ENCODE peak calls at places on chromosome 3, in four cellular contexts. H is spleen, X is lower lobe of right lung, B is A549. T is an unnamed sample. For H3K4me1, the result is how much of the 10 kb centered on the place peaks cover.

GRCh38 chr3:21326704-21327103 is 424.3 kb downstream of the ZNF385D start:
- DNase-seq in H (no peak), X (no peak), B (no peak), T (no peak)

GRCh38 chr3:115359507-115359906 is 212.4 kb upstream of the ZBTB20 start:
- DNase-seq in H (no peak), X (no peak), B (no peak), T (no peak)

GRCh38 chr3:149566296-149566945 is 91.4 kb downstream of the WWTR1 start:
- DNase-seq in H (no peak), X (no peak), B (no peak), T (no peak)

GRCh38 chr3:156772588-156773206 is 53.5 kb upstream of the LEKR1 start:
- DNase-seq in H (no peak), X (no peak), B (no peak), T (no peak)

GRCh38 chr3:115779011-115779410 is 155.7 kb downstream of the GAP43 start:
- DNase-seq in H (no peak), X (no peak), B (no peak), T (no peak)

GRCh38 chr3:187465503-187465902 is 97.3 kb downstream of the RTP4 start:
- DNase-seq in H (no peak), X (no peak), B (no peak), T (no peak)

GRCh38 chr3:72999971-73000370 is 3.4 kb downstream of the PPP4R2 start:
- DNase-seq in H (no peak), X (no peak), B (no peak), T (no peak)

GRCh38 chr3:144645300-144645699 is 673.7 kb downstream of the DIPK2A start:
- DNase-seq in H (no peak), X (no peak), B (no peak), T (no peak)

GRCh38 chr3:71956716-71957115 is 171.8 kb upstream of the PROK2 start:
- DNase-seq in H (no peak), X (no peak), B (no peak), T (no peak)

GRCh38 chr3:116444099-116444700 is 1.1 kb downstream of the LSAMP start:
- DNase-seq in H (no peak), X (no peak), B (no peak), T (no peak)

GRCh38 chr3:48194446-48195071 is 6.3 kb upstream of the CDC25A start:
- DNase-seq in H (no peak), X (peak), B (peak), T (no peak)

GRCh38 chr3:74531491-74531890 is 83.0 kb downstream of the CNTN3 start:
- DNase-seq in H (no peak), X (no peak), B (no peak), T (no peak)

GRCh38 chr3:9019244-9019961 is 56.1 kb upstream of the RAD18 start:
- DNase-seq in H (no peak), X (no peak), B (no peak), T (no peak)

GRCh38 chr3:184300377-184300717 is 1.3 kb downstream of the PSMD2 start:
- DNase-seq in H (no peak), X (no peak), B (no peak), T (no peak)

GRCh38 chr3:45491344-45491743 is 103.0 kb downstream of the LARS2 start:
- DNase-seq in H (no peak), X (no peak), B (no peak), T (no peak)

GRCh38 chr3:10361375-10361774 is 40.5 kb upstream of the SEC13 start:
- DNase-seq in H (peak), X (peak), B (no peak), T (no peak)

GRCh38 chr3:127458698-127459097 is 131.8 kb downstream of the TPRA1 start:
- DNase-seq in H (peak), X (no peak), B (no peak), T (no peak)

GRCh38 chr3:180180795-180181194 is 144.1 kb upstream of the PEX5L start:
- DNase-seq in H (no peak), X (no peak), B (no peak), T (no peak)

GRCh38 chr3:58009026-58009748 is 965 bp downstream of the FLNB start:
- DNase-seq in H (peak), X (peak), B (no peak), T (peak)

GRCh38 chr3:22245122-22245521 is 494.1 kb upstream of the ZNF385D start:
- DNase-seq in H (no peak), X (no peak), B (no peak), T (no peak)

GRCh38 chr3:193474446-193474845 is 80.2 kb downstream of the ATP13A4 start:
- DNase-seq in H (no peak), X (no peak), B (no peak), T (no peak)

GRCh38 chr3:150410311-150411105 is 2.4 kb downstream of the TSC22D2 start:
- DNase-seq in H (peak), X (peak), B (no peak), T (peak)

GRCh38 chr3:42149537-42150426 is 58.6 kb downstream of the TRAK1 start:
- DNase-seq in H (no peak), X (peak), B (no peak), T (no peak)

GRCh38 chr3:171862993-171863521 is 19.9 kb downstream of the TMEM212 start:
- DNase-seq in H (no peak), X (no peak), B (no peak), T (no peak)

GRCh38 chr3:119356646-119357045 is 62.5 kb downstream of the ARHGAP31 start:
- DNase-seq in H (no peak), X (no peak), B (no peak), T (no peak)

GRCh38 chr3:132033471-132033870 is 1.3 kb downstream of the CPNE4 start:
- DNase-seq in H (no peak), X (no peak), B (no peak), T (no peak)

GRCh38 chr3:47716656-47717055 is 65.0 kb downstream of the SMARCC1 start:
- DNase-seq in H (no peak), X (no peak), B (no peak), T (no peak)

GRCh38 chr3:11170052-11170770 is 15.9 kb downstream of the HRH1 start:
- DNase-seq in H (peak), X (no peak), B (no peak), T (no peak)

GRCh38 chr3:59056706-59057105 is 6.9 kb upstream of the CFAP20DC start:
- DNase-seq in H (no peak), X (no peak), B (no peak), T (no peak)

GRCh38 chr3:16081661-16082060 is 92.8 kb upstream of the GALNT15 start:
- DNase-seq in H (no peak), X (no peak), B (no peak), T (no peak)

GRCh38 chr3:71585891-71586809 is 2.6 kb upstream of the FOXP1 start:
- DNase-seq in H (no peak), X (no peak), B (no peak), T (no peak)

GRCh38 chr3:33218446-33219174 is at the start of gene SUSD5:
- DNase-seq in H (no peak), X (no peak), B (peak), T (no peak)

GRCh38 chr3:122272889-122273288 is 52.2 kb upstream of the CSTA start:
- DNase-seq in H (no peak), X (no peak), B (no peak), T (no peak)

GRCh38 chr3:124846189-124846588 is 41.0 kb downstream of the ITGB5 start:
- DNase-seq in H (no peak), X (no peak), B (no peak), T (no peak)

GRCh38 chr3:38640661-38641441 is 8.6 kb downstream of the SCN5A start:
- DNase-seq in H (peak), X (no peak), B (no peak), T (no peak)

GRCh38 chr3:50493086-50493485 is 10.3 kb downstream of the CACNA2D2 start:
- DNase-seq in H (no peak), X (no peak), B (no peak), T (no peak)
- H3K4me1 ChIP-seq in H (under half), X (under half), B (under half), T (under half)

GRCh38 chr3:185927501-185928200 is 10.2 kb downstream of the TRA2B start:
- DNase-seq in H (no peak), X (no peak), B (no peak), T (no peak)

GRCh38 chr3:185928532-185928931 is 9.3 kb downstream of the TRA2B start:
- DNase-seq in H (no peak), X (no peak), B (no peak), T (no peak)

GRCh38 chr3:185924375-185924774 is 13.4 kb downstream of the TRA2B start:
- DNase-seq in H (no peak), X (no peak), B (no peak), T (no peak)

GRCh38 chr3:185925353-185925752 is 12.5 kb downstream of the TRA2B start:
- DNase-seq in H (no peak), X (no peak), B (no peak), T (no peak)

DNA sequence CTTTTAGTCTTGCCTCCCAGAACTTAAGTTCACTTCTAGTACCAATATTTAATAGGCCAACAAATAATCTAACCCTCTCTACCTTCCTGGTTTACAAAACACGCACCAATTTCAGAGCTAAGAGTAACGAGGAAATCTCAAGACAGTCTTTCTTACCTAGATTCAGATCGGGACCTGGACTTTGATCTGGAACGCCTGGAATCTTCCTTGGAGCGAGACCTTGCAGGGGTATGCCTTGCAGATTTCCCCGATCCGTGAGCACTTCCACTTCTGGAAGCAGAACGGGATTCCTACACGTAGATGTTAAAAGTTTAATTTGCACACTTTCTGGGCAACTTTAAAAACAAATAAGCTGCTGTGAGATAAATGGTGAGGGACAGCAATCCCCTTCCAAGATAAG is 11.4 kb downstream of the TRA2B start:
- DNase-seq in H (no peak), X (no peak), B (no peak), T (no peak)
- H3K4me1 ChIP-seq in H (half or more), X (half or more), B (half or more), T (half or more)

DNA sequence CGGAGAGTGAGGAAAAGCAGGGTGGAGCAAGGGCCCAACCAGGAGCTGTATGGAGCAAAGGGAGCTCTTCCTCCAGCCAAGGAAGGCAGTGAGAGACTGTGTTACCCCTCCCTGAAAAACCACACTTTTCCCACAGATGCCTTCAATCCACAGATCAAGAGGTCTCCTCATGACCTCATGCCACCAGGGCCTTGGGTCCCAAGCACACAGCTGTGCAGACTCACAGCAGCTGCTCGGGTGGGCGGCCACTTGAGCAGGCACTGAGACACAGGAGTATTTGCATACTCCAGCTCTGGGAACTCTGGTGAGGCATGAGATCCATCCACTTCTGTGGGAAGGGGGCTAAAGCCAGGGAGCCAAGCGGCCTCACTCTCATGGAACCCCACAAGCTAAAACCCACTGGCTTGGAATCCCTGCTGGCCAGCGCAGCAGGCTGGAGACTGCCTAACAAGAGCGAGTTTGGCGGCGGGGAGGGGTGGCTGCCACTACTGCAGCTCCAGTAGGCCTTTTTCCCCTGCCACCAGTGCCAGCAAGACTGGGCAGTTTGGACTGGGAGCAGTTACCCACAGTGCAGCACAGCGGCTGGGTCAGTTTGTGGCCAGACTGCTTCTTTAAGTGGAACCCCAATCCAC is 880.6 kb upstream of the ARPP21 start:
- DNase-seq in H (peak), X (peak), B (no peak), T (no peak)
- H3K4me1 ChIP-seq in H (under half), X (under half), B (under half), T (under half)

DNA sequence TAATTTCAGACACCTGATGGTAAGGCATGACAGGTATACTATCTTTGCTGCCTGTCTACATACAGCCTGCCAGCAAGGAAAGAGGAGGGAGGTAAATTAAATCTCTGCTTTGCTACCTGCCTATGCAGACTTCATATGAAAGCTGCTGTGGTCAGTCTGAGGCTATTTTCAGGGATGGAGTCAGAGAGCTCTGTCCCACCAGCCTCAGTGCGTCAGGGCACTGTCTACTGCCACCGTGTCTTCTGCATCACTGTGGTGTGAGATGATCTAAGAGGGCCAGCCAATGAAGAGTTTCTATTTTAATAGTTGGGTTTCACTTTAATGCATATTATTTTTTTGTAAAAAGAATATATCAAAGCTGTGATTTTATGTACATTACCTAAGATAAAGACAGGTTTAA is 125.6 kb downstream of the CADPS start:
- DNase-seq in H (no peak), X (no peak), B (no peak), T (no peak)
- H3K4me1 ChIP-seq in H (under half), X (under half), B (under half), T (under half)

DNA sequence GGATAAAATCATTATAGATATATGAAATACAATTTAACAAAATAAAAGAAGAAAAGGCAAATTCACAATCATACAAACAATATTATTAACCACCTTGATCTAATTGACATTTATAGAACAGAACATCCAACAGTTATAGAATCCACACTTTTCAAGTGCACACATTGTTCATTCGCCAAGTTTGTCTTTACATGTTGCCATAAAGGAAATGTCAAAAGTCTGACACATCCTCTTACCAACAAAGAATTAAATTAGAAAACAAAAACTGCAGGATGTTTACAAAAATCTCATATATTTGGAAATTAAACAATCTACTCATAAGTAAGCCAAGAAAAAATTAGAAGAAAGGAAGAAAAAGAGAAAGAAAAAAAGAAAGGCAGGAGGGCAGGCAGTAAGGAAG is 909.2 kb upstream of the EPHA6 start:
- DNase-seq in H (no peak), X (no peak), B (no peak), T (no peak)
- H3K4me1 ChIP-seq in H (under half), X (under half), B (under half), T (under half)

DNA sequence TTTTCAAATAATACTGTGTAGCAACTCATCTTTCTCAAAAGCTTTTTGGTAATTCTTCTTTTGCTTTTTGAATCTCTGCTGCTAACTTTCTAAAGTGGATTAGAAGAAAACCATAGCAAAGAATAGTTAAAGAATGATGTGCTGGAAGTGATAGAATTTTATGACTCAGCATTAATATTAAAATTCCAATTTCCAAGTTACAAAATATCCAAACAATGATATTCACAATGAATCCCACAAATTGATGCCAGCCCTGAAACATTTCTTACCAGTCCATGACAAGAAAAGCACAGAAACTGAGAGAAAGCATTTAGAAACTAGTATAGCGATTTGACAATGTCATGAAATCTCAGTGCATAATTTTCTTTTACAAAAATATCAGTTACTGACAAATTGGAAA is 482.2 kb downstream of the RBMS3 start:
- DNase-seq in H (no peak), X (no peak), B (no peak), T (no peak)
- H3K4me1 ChIP-seq in H (under half), X (under half), B (under half), T (under half)

DNA sequence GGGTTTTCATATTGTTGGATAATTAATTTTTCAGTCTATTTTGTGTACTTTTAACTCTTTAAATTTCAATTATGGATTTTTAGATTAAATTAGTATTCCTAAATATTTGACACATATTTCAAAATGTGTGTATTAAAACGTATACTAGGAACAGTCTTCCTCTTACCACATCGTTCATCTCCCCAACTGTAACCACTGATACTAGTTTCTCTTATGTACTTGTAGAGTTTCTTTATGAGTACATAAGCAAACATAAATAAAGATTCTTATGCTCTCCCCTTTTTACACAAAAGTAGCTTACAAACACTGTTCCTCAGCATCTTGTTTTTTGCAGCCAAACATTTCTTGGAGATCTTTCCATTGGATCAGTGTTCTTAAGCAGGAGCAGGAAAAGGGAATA is 45.9 kb downstream of the CMSS1 start:
- DNase-seq in H (no peak), X (no peak), B (no peak), T (no peak)
- H3K4me1 ChIP-seq in H (under half), X (under half), B (under half), T (under half)

DNA sequence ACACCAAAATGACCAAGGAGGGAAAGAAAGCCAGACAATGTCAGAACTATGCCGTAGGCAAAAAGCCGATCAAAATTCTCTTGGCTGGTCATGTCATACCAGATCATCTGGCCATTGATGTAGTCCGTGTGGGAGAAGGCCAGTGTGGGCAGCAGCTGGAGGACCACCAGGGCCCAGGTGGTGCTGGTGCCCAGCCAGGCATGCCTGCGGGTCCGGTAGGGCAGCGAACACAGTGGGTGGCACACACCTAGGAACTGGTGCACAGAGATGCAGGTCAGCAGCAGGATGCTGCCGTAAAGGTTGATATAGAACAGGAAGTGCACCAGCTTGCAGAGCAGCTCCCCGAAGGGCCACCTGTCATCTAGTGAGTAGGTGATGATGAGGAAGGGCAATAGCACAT is 39.5 kb downstream of the MFSD1 start:
- DNase-seq in H (no peak), X (no peak), B (no peak), T (no peak)
- H3K4me1 ChIP-seq in H (under half), X (under half), B (under half), T (under half)

GRCh38 chr3:100104442-100104798 is 9.9 kb downstream of the FILIP1L start:
- DNase-seq in H (no peak), X (no peak), B (no peak), T (no peak)
- H3K4me1 ChIP-seq in H (under half), X (under half), B (under half), T (under half)

DNA sequence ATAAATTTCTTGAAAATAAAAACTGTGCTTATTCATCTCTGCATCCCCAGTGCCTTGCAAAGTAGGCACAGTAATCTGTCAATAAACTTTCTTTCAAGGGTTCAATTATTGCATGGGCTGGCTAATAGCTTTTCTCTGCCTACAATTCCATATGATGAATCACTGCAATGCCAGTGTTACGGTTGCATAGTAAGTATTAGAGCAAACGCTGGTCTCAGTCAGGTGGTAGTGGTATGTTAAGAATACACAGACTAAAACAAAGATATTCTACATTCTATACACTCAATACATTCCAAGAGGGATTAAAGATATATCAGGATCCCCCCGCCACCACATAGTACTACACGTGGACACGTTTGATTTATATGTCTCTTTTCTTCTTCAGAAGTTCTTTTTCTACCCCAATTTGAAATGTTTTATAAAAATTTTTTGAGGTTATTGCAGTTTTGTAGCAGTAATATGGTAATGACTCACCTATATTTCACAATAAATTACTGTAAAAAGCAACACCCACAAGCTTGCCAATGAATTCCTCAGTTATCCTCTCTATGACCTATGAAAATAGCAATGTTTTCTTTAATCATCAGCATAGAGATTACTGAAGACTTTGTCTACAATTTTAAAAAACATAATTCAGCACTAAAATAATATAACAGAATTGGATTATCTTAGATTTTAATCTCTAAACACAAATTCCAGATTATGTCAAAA is 68.2 kb downstream of the CD200R1L start:
- DNase-seq in H (no peak), X (no peak), B (no peak), T (no peak)
- H3K4me1 ChIP-seq in H (under half), X (under half), B (half or more), T (under half)

T was measured in CD8-positive, alpha-beta memory T cell.